ENCODE peak calls at places on chromosomes 2 and 18, in four cellular contexts. I, G, N and Z are unnamed samples.

GRCh38 chr2:165778653-165779451 is 15.2 kb downstream of the GALNT3 start:
- DNase-seq in I (no peak), G (peak), N (no peak), Z (no peak)

GRCh38 chr2:78676921-78677696 is 348.4 kb upstream of the REG3G start:
- DNase-seq in I (no peak), G (peak), N (no peak), Z (no peak)

GRCh38 chr2:132757002-132757598 is 87.1 kb upstream of the LYPD1 start:
- DNase-seq in I (no peak), G (no peak), N (peak), Z (no peak)

GRCh38 chr2:71154798-71155197 is 24.4 kb downstream of the MPHOSPH10 start:
- DNase-seq in I (no peak), G (peak), N (no peak), Z (no peak)

GRCh38 chr2:170222298-170222697 is 44.4 kb downstream of the MYO3B start:
- DNase-seq in I (no peak), G (peak), N (peak), Z (no peak)

GRCh38 chr2:176177580-176178270 is 10.7 kb upstream of the HOXD1 start:
- DNase-seq in I (no peak), G (peak), N (no peak), Z (peak)

GRCh38 chr18:59620381-59620780 is 76.8 kb downstream of the CCBE1 start:
- DNase-seq in I (no peak), G (no peak), N (no peak), Z (no peak)

GRCh38 chr18:26405190-26405781 is 143.1 kb downstream of the KCTD1 start:
- DNase-seq in I (no peak), G (peak), N (peak), Z (no peak)

GRCh38 chr2:172554352-172555271 is 1.3 kb upstream of the PDK1 start:
- DNase-seq in I (no peak), G (peak), N (no peak), Z (no peak)

DNA sequence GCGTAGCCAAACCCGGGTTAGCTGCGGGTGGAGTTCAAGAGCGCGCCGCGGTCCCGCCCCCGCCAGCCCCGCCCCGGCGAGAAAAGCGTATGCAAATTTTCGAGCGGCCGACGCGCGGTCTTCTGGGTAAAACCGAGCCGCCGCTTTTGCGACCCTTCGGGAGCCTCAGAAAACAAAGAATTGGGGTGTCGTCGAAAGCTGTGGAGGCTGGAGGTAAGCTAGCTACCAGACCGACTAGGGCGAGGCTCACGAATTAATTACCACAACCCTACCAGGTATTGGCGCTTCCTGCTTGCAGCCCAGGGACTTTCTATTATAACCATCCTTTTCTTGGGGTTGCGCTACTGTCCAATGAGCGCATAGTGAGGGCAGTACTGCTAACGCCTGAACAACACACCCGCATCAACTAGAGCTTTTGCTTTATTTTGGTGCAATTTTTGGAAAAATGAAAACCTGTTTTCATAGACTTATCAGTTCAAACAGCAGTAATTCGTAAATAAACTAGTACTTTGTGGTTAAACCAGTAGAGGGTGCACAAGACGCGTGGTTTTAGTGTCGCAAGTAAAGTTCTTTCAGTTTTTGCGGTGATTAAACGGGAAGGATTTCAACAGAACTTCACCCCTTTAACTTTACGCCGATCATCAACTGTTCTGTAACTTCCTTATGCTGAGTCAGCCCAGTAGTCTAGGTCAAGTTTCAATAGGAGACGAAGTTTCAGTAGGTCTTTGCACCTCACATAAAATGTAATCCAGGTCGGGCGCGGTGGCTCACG is at the start of gene RNU4ATAC:
- DNase-seq in I (peak), G (peak), N (peak), Z (peak)
- H4K8ac ChIP-seq in I (no peak), G (no peak), N (peak), Z (peak)

GRCh38 chr2:128302011-128302743 is 16.5 kb downstream of the HS6ST1 start:
- DNase-seq in I (no peak), G (no peak), N (no peak), Z (no peak)

GRCh38 chr2:128301501-128301966 is 17.1 kb downstream of the HS6ST1 start:
- DNase-seq in I (no peak), G (no peak), N (peak), Z (no peak)

GRCh38 chr2:128303095-128303791 is 15.4 kb downstream of the HS6ST1 start:
- DNase-seq in I (no peak), G (no peak), N (no peak), Z (no peak)

GRCh38 chr2:128303911-128304310 is 14.8 kb downstream of the HS6ST1 start:
- DNase-seq in I (no peak), G (no peak), N (no peak), Z (no peak)

GRCh38 chr2:128302744-128303067 is 16.0 kb downstream of the HS6ST1 start:
- DNase-seq in I (no peak), G (no peak), N (no peak), Z (no peak)
- H4K8ac ChIP-seq in I (no peak), G (no peak), N (peak), Z (no peak)

DNA sequence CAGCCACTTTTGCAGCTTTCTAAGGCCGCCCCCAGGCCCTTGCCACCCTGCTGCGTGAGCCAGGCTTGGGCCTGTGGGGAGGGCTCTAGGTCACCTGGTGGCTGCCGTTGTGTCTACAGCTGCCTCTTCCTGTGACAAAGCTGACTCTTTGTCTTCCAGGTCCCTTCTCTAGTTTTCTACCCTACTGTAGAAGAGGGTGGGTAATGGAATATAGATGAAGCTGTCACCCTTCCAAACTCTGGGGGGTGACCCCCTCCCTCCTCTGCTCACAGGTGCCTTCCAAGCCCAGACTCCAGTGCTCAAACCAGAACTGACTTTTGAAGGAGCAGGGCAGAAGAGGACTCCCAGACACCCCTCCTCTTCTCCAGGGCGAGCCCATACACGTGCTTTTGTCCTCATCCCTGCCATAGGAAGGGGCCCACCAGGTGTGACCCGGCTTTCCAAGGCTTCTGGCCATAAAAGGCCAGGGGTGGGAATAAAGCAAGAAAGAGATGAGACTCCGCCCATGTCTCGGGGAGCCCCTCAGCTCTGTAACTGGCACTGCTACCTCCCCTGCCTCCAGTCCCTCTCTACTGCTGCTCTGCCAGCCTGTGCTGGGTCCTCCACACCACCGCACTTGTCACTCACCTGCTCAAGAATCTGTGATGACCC is 17.9 kb upstream of the SDC1 start:
- DNase-seq in I (no peak), G (peak), N (no peak), Z (peak)
- H4K8ac ChIP-seq in I (no peak), G (no peak), N (no peak), Z (no peak)

GRCh38 chr2:184780384-184780783 is 182.1 kb downstream of the ZNF804A start:
- DNase-seq in I (no peak), G (no peak), N (no peak), Z (no peak)
- H4K8ac ChIP-seq in I (no peak), G (no peak), N (no peak), Z (no peak)

GRCh38 chr2:185393091-185393490 is 345.5 kb upstream of the FSIP2 start:
- DNase-seq in I (no peak), G (peak), N (no peak), Z (no peak)
- H4K8ac ChIP-seq in I (no peak), G (no peak), N (no peak), Z (no peak)

GRCh38 chr2:120465989-120466703 is 120.2 kb downstream of the INHBB start:
- DNase-seq in I (peak), G (peak), N (no peak), Z (peak)
- H4K8ac ChIP-seq in I (no peak), G (no peak), N (no peak), Z (no peak)

GRCh38 chr2:108579631-108580030 is 45.4 kb downstream of the LIMS1 start:
- DNase-seq in I (no peak), G (no peak), N (peak), Z (no peak)
- H4K8ac ChIP-seq in I (no peak), G (no peak), N (no peak), Z (no peak)

DNA sequence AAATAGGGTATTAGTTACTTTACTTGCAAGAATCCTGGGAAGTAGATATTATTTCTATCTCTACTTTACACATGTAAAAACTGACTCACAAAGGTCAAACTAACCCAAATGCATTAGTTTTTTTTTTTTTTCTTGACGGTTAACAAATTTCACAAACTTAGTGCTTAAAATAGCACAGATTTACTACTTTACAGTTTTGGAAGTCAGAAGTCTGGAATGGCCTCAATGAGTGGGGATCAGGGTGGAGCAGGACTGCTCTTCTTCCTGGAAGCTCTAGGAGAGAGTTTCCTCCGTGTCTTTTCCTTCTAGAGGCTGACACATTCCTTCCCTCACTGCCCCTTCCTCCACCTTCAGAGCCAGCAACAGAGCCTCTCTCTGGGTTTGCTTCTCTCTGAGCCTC is 117.2 kb downstream of the COL6A3 start:
- DNase-seq in I (no peak), G (no peak), N (peak), Z (no peak)
- H4K8ac ChIP-seq in I (no peak), G (no peak), N (peak), Z (no peak)

GRCh38 chr2:26463252-26464207 is 14.4 kb downstream of the OTOF start:
- DNase-seq in I (peak), G (peak), N (no peak), Z (peak)
- H4K8ac ChIP-seq in I (peak), G (no peak), N (no peak), Z (peak)

DNA sequence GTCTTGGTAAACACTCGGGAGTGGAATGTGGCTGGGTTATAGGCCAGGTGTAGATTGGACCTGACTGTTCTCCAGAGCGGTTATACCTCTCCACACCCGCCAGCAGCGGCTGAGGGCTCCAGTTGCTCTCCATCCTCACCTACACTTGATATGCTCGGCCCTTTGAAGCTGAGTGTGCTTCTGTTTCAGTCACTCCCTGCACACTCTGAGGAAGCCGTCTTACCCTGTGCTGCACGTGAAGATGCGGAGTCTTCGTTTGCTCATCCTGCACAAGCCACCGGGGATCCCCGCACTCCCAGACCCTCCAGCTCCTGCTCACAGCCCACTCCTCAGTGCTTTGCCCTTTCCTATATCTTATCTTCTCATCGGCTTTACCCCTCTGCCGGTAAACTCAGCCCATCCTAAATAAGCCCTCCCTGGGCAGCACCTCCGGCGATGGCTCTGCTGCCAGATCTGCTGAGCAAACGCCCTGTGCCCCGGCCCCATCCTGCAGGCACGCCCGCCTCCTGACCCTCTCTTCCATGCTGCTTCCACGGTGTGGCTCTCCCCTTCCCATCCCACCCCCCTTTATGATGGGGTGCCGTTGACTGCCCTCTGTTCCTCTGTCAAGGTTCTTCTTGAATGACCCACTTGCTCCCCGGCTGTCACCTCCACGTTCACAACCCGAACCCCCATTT is 47.3 kb upstream of the ODC1 start:
- DNase-seq in I (no peak), G (no peak), N (no peak), Z (no peak)
- H4K8ac ChIP-seq in I (no peak), G (no peak), N (no peak), Z (peak)